ENCODE peak calls at places on chromosomes 11 and 22, in eight cellular contexts. O, X, Q, T, F, Y, I and K are unnamed samples.

GRCh38 chr22:45831394-45831793 is 145.6 kb downstream of the WNT7B start:
- DNase-seq in O (no peak), X (no peak), Q (no peak), T (peak; percentile 13), F (no peak), Y (no peak), I (no peak), K (peak; percentile 14)

GRCh38 chr11:88482871-88483301 is 145.3 kb upstream of the CTSC start:
- DNase-seq in O (no peak), X (no peak), Q (no peak), T (peak; percentile 66), F (no peak), Y (no peak), I (no peak), K (no peak)

GRCh38 chr11:57474017-57474750 is 13.9 kb downstream of the RTN4RL2 start:
- DNase-seq in O (no peak), X (no peak), Q (peak; percentile 54), T (no peak), F (no peak), Y (no peak), I (peak; percentile 51), K (no peak)

GRCh38 chr11:69089258-69089657 is 40.5 kb downstream of the TPCN2 start:
- DNase-seq in O (no peak), X (no peak), Q (no peak), T (peak; percentile 81), F (no peak), Y (no peak), I (no peak), K (peak; percentile 29)

GRCh38 chr11:109858152-109858551 is 235.0 kb upstream of the ZC3H12C start:
- DNase-seq in O (no peak), X (no peak), Q (no peak), T (no peak), F (no peak), Y (no peak), I (no peak), K (no peak)

GRCh38 chr11:67247946-67248550 is 18.2 kb upstream of the GRK2 start:
- DNase-seq in O (no peak), X (no peak), Q (no peak), T (no peak), F (no peak), Y (no peak), I (no peak), K (no peak)

GRCh38 chr11:71170619-71171018 is 81.8 kb downstream of the SHANK2 start:
- DNase-seq in O (no peak), X (no peak), Q (no peak), T (no peak), F (no peak), Y (no peak), I (no peak), K (no peak)

GRCh38 chr11:34052608-34053160 is 1.2 kb downstream of the CAPRIN1 start:
- DNase-seq in O (no peak), X (no peak), Q (no peak), T (no peak), F (peak; percentile 14), Y (peak; percentile 71), I (peak; percentile 37), K (peak; percentile 9)

GRCh38 chr22:36171941-36172340 is 11.4 kb upstream of the APOL3 start:
- DNase-seq in O (no peak), X (no peak), Q (no peak), T (no peak), F (no peak), Y (no peak), I (no peak), K (no peak)

GRCh38 chr11:111367411-111368284 is 11.4 kb downstream of the POU2AF1 start:
- DNase-seq in O (no peak), X (no peak), Q (no peak), T (no peak), F (no peak), Y (no peak), I (no peak), K (no peak)

GRCh38 chr11:68816917-68817419 is 24.7 kb downstream of the CPT1A start:
- DNase-seq in O (no peak), X (peak; percentile 8), Q (peak; percentile 26), T (no peak), F (no peak), Y (no peak), I (peak; percentile 20), K (no peak)

GRCh38 chr11:8807544-8808225 is 103.3 kb upstream of the AKIP1 start:
- DNase-seq in O (no peak), X (no peak), Q (no peak), T (peak; percentile 85), F (no peak), Y (peak; percentile 76), I (no peak), K (no peak)

GRCh38 chr11:67632175-67632981 is 2.6 kb upstream of the NUDT8 start:
- DNase-seq in O (no peak), X (no peak), Q (no peak), T (no peak), F (no peak), Y (peak; percentile 77), I (no peak), K (no peak)

GRCh38 chr11:58629857-58630256 is 7.4 kb downstream of the CNTF start:
- DNase-seq in O (no peak), X (no peak), Q (peak; percentile 8), T (peak; percentile 54), F (peak; percentile 3), Y (no peak), I (no peak), K (peak; percentile 27)

GRCh38 chr22:32591620-32592019 is 117.0 kb downstream of the FBXO7 start:
- DNase-seq in O (no peak), X (no peak), Q (no peak), T (peak; percentile 60), F (no peak), Y (no peak), I (no peak), K (no peak)

GRCh38 chr11:70134490-70134889 is 56.4 kb downstream of the ANO1 start:
- DNase-seq in O (no peak), X (no peak), Q (no peak), T (no peak), F (no peak), Y (no peak), I (no peak), K (no peak)

GRCh38 chr11:17412488-17413180 is 24.2 kb upstream of the KCNJ11 start:
- DNase-seq in O (no peak), X (no peak), Q (no peak), T (no peak), F (no peak), Y (no peak), I (no peak), K (no peak)

GRCh38 chr22:35735622-35736021 is 17.9 kb downstream of the APOL5 start:
- DNase-seq in O (no peak), X (no peak), Q (no peak), T (no peak), F (no peak), Y (no peak), I (no peak), K (no peak)

GRCh38 chr11:57480409-57481137 is 20.2 kb downstream of the RTN4RL2 start:
- DNase-seq in O (no peak), X (peak; percentile 38), Q (peak; percentile 60), T (peak; percentile 48), F (no peak), Y (no peak), I (peak; percentile 81), K (peak; percentile 79)

GRCh38 chr11:68461284-68461861 is 821 bp downstream of the PPP6R3 start:
- DNase-seq in O (no peak), X (peak; percentile 16), Q (peak; percentile 41), T (no peak), F (no peak), Y (no peak), I (no peak), K (peak; percentile 28)

GRCh38 chr11:64036081-64037026 is 623 bp downstream of the FLRT1 start:
- DNase-seq in O (no peak), X (no peak), Q (no peak), T (peak; percentile 10), F (peak; percentile 47), Y (no peak), I (no peak), K (no peak)